ENCODE peak calls at places on chromosomes 13 and 19, in seven cellular contexts. One of them, this sample, is unnamed.

GRCh38 chr13:114222461-114222968 is 12.2 kb upstream of the CDC16 start:
- DNase-seq in IMR-90: peak; percentile 48
- DNase-seq in H9: no peak
- DNase-seq in neuronal stem cell: no peak
- DNase-seq in mesendoderm: no peak
- DNase-seq in H1: no peak
- DNase-seq in mesenchymal stem cell: no peak
- DNase-seq in this sample: peak; percentile 71

GRCh38 chr13:50220938-50221337 is 205.7 kb downstream of the KCNRG start:
- DNase-seq in IMR-90: no peak
- DNase-seq in H9: no peak
- DNase-seq in neuronal stem cell: no peak
- DNase-seq in mesendoderm: no peak
- DNase-seq in H1: no peak
- DNase-seq in mesenchymal stem cell: peak; percentile 29
- DNase-seq in this sample: no peak

GRCh38 chr19:7737215-7737614 is 5.3 kb upstream of the CLEC4G start:
- DNase-seq in IMR-90: no peak
- DNase-seq in H9: no peak
- DNase-seq in neuronal stem cell: no peak
- DNase-seq in mesendoderm: no peak
- DNase-seq in H1: no peak
- DNase-seq in mesenchymal stem cell: no peak
- DNase-seq in this sample: no peak

GRCh38 chr13:30759748-30760147 is 24.4 kb downstream of the ALOX5AP start:
- DNase-seq in IMR-90: peak; percentile 64
- DNase-seq in H9: no peak
- DNase-seq in neuronal stem cell: no peak
- DNase-seq in mesendoderm: no peak
- DNase-seq in H1: no peak
- DNase-seq in mesenchymal stem cell: no peak
- DNase-seq in this sample: peak; percentile 42

GRCh38 chr13:71618154-71618553 is 248.8 kb downstream of the DACH1 start:
- DNase-seq in IMR-90: peak; percentile 53
- DNase-seq in H9: no peak
- DNase-seq in neuronal stem cell: no peak
- DNase-seq in mesendoderm: no peak
- DNase-seq in H1: no peak
- DNase-seq in mesenchymal stem cell: peak; percentile 55
- DNase-seq in this sample: no peak

GRCh38 chr13:30829788-30830637 is 76.1 kb upstream of the MEDAG start:
- DNase-seq in IMR-90: no peak
- DNase-seq in H9: no peak
- DNase-seq in neuronal stem cell: no peak
- DNase-seq in mesendoderm: no peak
- DNase-seq in H1: no peak
- DNase-seq in mesenchymal stem cell: no peak
- DNase-seq in this sample: no peak

GRCh38 chr19:3336680-3337523 is 29.5 kb upstream of the NFIC start:
- DNase-seq in IMR-90: peak; percentile 48
- DNase-seq in H9: no peak
- DNase-seq in neuronal stem cell: no peak
- DNase-seq in mesendoderm: no peak
- DNase-seq in H1: no peak
- DNase-seq in mesenchymal stem cell: peak; percentile 85
- DNase-seq in this sample: no peak

GRCh38 chr19:10193666-10194499 is 870 bp downstream of the DNMT1 start:
- DNase-seq in IMR-90: peak; percentile 76
- DNase-seq in H9: peak; percentile 48
- DNase-seq in neuronal stem cell: peak; percentile 3
- DNase-seq in mesendoderm: peak; percentile 32
- DNase-seq in H1: peak; percentile 80
- DNase-seq in mesenchymal stem cell: peak; percentile 64
- DNase-seq in this sample: peak; percentile 78

GRCh38 chr19:40331052-40331451 is 17.1 kb downstream of the C19orf47 start:
- DNase-seq in IMR-90: no peak
- DNase-seq in H9: no peak
- DNase-seq in neuronal stem cell: no peak
- DNase-seq in mesendoderm: no peak
- DNase-seq in H1: no peak
- DNase-seq in mesenchymal stem cell: no peak
- DNase-seq in this sample: peak; percentile 96

GRCh38 chr13:97267418-97268059 is 45.4 kb downstream of the MBNL2 start:
- DNase-seq in IMR-90: no peak
- DNase-seq in H9: peak; percentile 79
- DNase-seq in neuronal stem cell: no peak
- DNase-seq in mesendoderm: peak; percentile 84
- DNase-seq in H1: peak; percentile 57
- DNase-seq in mesenchymal stem cell: no peak
- DNase-seq in this sample: no peak
- H2AK5ac ChIP-seq in IMR-90: peak overlapping the region; percentile 72
- H2AK5ac ChIP-seq in H9: no peak overlapping the region
- H2AK5ac ChIP-seq in neuronal stem cell: no peak overlapping the region
- H2AK5ac ChIP-seq in mesendoderm: no peak overlapping the region
- H2AK5ac ChIP-seq in H1: peak overlapping the region; percentile 29
- H2AK5ac ChIP-seq in mesenchymal stem cell: peak overlapping the region; percentile 13
- H2AK5ac ChIP-seq in this sample: no peak overlapping the region

GRCh38 chr13:39119422-39119821 is 81.2 kb downstream of the NHLRC3 start:
- DNase-seq in IMR-90: no peak
- DNase-seq in H9: no peak
- DNase-seq in neuronal stem cell: no peak
- DNase-seq in mesendoderm: peak; percentile 56
- DNase-seq in H1: no peak
- DNase-seq in mesenchymal stem cell: no peak
- DNase-seq in this sample: no peak

GRCh38 chr13:39129253-39129652 is 91.0 kb downstream of the NHLRC3 start:
- DNase-seq in IMR-90: no peak
- DNase-seq in H9: no peak
- DNase-seq in neuronal stem cell: no peak
- DNase-seq in mesendoderm: no peak
- DNase-seq in H1: no peak
- DNase-seq in mesenchymal stem cell: no peak
- DNase-seq in this sample: no peak

DNA sequence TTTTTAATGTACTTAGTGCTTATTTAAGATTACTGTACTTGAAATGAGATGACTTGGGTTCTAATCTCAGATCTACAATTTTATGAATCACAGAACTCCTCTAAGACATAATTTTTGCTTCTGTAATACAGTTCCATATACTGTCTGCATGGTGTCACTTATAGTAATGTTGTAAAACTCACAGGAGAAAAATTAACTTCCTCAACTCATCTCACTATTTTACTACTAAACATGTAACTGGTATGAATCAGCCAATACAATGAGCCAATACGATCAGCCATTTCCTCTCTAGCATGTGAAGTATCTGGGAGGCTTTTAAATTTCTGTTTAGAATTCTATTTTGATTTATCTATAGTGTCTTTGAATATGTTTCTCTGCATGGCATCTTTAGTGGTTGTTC is 85.3 kb downstream of the NHLRC3 start:
- DNase-seq in IMR-90: no peak
- DNase-seq in H9: no peak
- DNase-seq in neuronal stem cell: no peak
- DNase-seq in mesendoderm: no peak
- DNase-seq in H1: no peak
- DNase-seq in mesenchymal stem cell: no peak
- DNase-seq in this sample: no peak
- H2AK5ac ChIP-seq in IMR-90: no peak overlapping the region
- H2AK5ac ChIP-seq in H9: no peak overlapping the region
- H2AK5ac ChIP-seq in neuronal stem cell: no peak overlapping the region
- H2AK5ac ChIP-seq in mesendoderm: no peak overlapping the region
- H2AK5ac ChIP-seq in H1: no peak overlapping the region
- H2AK5ac ChIP-seq in mesenchymal stem cell: no peak overlapping the region
- H2AK5ac ChIP-seq in this sample: no peak overlapping the region

GRCh38 chr19:56134655-56134922 is 6.5 kb upstream of the ZNF444 start:
- DNase-seq in IMR-90: no peak
- DNase-seq in H9: no peak
- DNase-seq in neuronal stem cell: no peak
- DNase-seq in mesendoderm: no peak
- DNase-seq in H1: no peak
- DNase-seq in mesenchymal stem cell: no peak
- DNase-seq in this sample: no peak
- H2AK5ac ChIP-seq in IMR-90: peak overlapping the region; percentile 38
- H2AK5ac ChIP-seq in H9: no peak overlapping the region
- H2AK5ac ChIP-seq in neuronal stem cell: no peak overlapping the region
- H2AK5ac ChIP-seq in mesendoderm: no peak overlapping the region
- H2AK5ac ChIP-seq in H1: no peak overlapping the region
- H2AK5ac ChIP-seq in mesenchymal stem cell: no peak overlapping the region
- H2AK5ac ChIP-seq in this sample: no peak overlapping the region

GRCh38 chr19:48196933-48197665 is 26.6 kb downstream of the ZSWIM9 start:
- DNase-seq in IMR-90: no peak
- DNase-seq in H9: no peak
- DNase-seq in neuronal stem cell: no peak
- DNase-seq in mesendoderm: peak; percentile 45
- DNase-seq in H1: no peak
- DNase-seq in mesenchymal stem cell: no peak
- DNase-seq in this sample: no peak

GRCh38 chr19:48195106-48195830 is 24.8 kb downstream of the ZSWIM9 start:
- DNase-seq in IMR-90: no peak
- DNase-seq in H9: no peak
- DNase-seq in neuronal stem cell: no peak
- DNase-seq in mesendoderm: no peak
- DNase-seq in H1: no peak
- DNase-seq in mesenchymal stem cell: no peak
- DNase-seq in this sample: no peak

GRCh38 chr19:48192750-48193149 is 22.3 kb downstream of the ZSWIM9 start:
- DNase-seq in IMR-90: no peak
- DNase-seq in H9: no peak
- DNase-seq in neuronal stem cell: no peak
- DNase-seq in mesendoderm: no peak
- DNase-seq in H1: no peak
- DNase-seq in mesenchymal stem cell: no peak
- DNase-seq in this sample: no peak

GRCh38 chr19:48196321-48196761 is 25.9 kb downstream of the ZSWIM9 start:
- DNase-seq in IMR-90: no peak
- DNase-seq in H9: no peak
- DNase-seq in neuronal stem cell: no peak
- DNase-seq in mesendoderm: no peak
- DNase-seq in H1: no peak
- DNase-seq in mesenchymal stem cell: no peak
- DNase-seq in this sample: no peak

GRCh38 chr19:48194041-48194871 is 23.8 kb downstream of the ZSWIM9 start:
- DNase-seq in IMR-90: peak; percentile 7
- DNase-seq in H9: peak; percentile 54
- DNase-seq in neuronal stem cell: no peak
- DNase-seq in mesendoderm: peak; percentile 23
- DNase-seq in H1: peak; percentile 79
- DNase-seq in mesenchymal stem cell: no peak
- DNase-seq in this sample: no peak
- H2AK5ac ChIP-seq in IMR-90: no peak overlapping the region
- H2AK5ac ChIP-seq in H9: no peak overlapping the region
- H2AK5ac ChIP-seq in neuronal stem cell: no peak overlapping the region
- H2AK5ac ChIP-seq in mesendoderm: no peak overlapping the region
- H2AK5ac ChIP-seq in H1: no peak overlapping the region
- H2AK5ac ChIP-seq in mesenchymal stem cell: no peak overlapping the region
- H2AK5ac ChIP-seq in this sample: no peak overlapping the region

GRCh38 chr19:6519289-6519688 is 11.5 kb upstream of the TNFSF9 start:
- DNase-seq in IMR-90: peak; percentile 61
- DNase-seq in H9: no peak
- DNase-seq in neuronal stem cell: no peak
- DNase-seq in mesendoderm: no peak
- DNase-seq in H1: no peak
- DNase-seq in mesenchymal stem cell: no peak
- DNase-seq in this sample: peak; percentile 26

GRCh38 chr19:6514926-6515325 is 12.8 kb upstream of the TUBB4A start:
- DNase-seq in IMR-90: no peak
- DNase-seq in H9: no peak
- DNase-seq in neuronal stem cell: no peak
- DNase-seq in mesendoderm: no peak
- DNase-seq in H1: no peak
- DNase-seq in mesenchymal stem cell: no peak
- DNase-seq in this sample: no peak

GRCh38 chr19:6510618-6511017 is 8.5 kb upstream of the TUBB4A start:
- DNase-seq in IMR-90: no peak
- DNase-seq in H9: no peak
- DNase-seq in neuronal stem cell: no peak
- DNase-seq in mesendoderm: no peak
- DNase-seq in H1: no peak
- DNase-seq in mesenchymal stem cell: no peak
- DNase-seq in this sample: no peak

GRCh38 chr19:6516659-6517291 is 14.1 kb upstream of the TNFSF9 start:
- DNase-seq in IMR-90: peak; percentile 62
- DNase-seq in H9: peak; percentile 93
- DNase-seq in neuronal stem cell: peak; percentile 87
- DNase-seq in mesendoderm: peak; percentile 93
- DNase-seq in H1: peak; percentile 98
- DNase-seq in mesenchymal stem cell: peak; percentile 83
- DNase-seq in this sample: peak; percentile 88

DNA sequence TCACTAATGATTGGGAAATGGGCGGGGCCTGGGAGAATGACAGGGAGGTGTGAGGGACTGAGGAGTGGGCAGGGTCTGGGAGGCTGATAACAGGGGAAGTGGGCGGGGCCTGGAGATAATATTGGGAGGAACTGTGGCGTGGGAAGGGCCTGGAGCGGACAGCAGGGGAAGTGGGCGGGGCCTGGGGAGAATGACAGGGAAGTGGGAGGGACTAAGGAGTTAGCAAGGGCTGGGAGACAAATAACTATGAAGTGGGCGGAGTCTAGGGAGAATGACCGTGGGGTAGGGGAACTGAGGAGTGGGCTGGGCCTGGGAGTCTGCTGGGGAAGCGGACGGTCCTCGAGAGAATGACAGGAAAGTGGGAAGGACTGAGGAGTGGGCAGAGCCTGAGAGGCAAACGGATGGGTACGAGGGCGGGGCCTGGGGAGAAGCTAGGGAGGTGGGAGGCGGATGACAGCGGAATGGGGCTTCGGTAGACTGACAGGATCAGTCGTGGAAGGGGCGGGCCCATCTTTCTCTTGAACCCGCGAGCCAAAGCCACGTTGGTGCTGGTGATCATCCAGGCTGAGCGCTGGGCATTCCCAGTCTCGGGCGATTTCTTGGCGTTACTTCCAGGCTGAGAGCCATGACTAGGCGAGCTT is 14.0 kb upstream of the TUBB4A start:
- DNase-seq in IMR-90: peak; percentile 72
- DNase-seq in H9: peak; percentile 99
- DNase-seq in neuronal stem cell: peak; percentile 94
- DNase-seq in mesendoderm: peak; percentile 99
- DNase-seq in H1: peak; percentile 95
- DNase-seq in mesenchymal stem cell: peak; percentile 91
- DNase-seq in this sample: peak; percentile 89
- H2AK5ac ChIP-seq in IMR-90: no peak overlapping the region
- H2AK5ac ChIP-seq in H9: no peak overlapping the region
- H2AK5ac ChIP-seq in neuronal stem cell: no peak overlapping the region
- H2AK5ac ChIP-seq in mesendoderm: no peak overlapping the region
- H2AK5ac ChIP-seq in H1: no peak overlapping the region
- H2AK5ac ChIP-seq in mesenchymal stem cell: no peak overlapping the region
- H2AK5ac ChIP-seq in this sample: no peak overlapping the region

DNA sequence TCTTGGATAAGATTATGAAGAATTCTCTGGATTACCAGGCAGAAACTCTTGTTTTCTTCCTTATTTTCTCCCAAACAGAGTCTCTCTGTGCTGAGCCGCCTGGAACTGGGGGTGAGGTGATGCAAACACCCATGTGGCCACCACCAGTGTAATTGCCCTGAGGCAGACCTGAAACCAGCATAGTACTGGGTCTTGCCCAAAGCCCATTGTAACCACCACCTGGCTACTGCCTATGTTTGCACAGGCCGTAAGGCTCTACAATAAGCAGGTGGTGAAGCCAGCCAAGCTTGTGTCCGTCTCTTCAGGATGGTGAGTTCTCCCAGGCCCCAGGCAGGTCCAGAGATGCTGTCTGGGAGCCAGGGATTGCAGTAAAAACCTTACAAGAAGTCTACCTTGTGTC is 18.9 kb upstream of the KBTBD7 start:
- DNase-seq in IMR-90: no peak
- DNase-seq in H9: no peak
- DNase-seq in neuronal stem cell: no peak
- DNase-seq in mesendoderm: no peak
- DNase-seq in H1: no peak
- DNase-seq in mesenchymal stem cell: no peak
- DNase-seq in this sample: peak; percentile 67
- H2AK5ac ChIP-seq in IMR-90: peak overlapping the region; percentile 43
- H2AK5ac ChIP-seq in H9: no peak overlapping the region
- H2AK5ac ChIP-seq in neuronal stem cell: no peak overlapping the region
- H2AK5ac ChIP-seq in mesendoderm: no peak overlapping the region
- H2AK5ac ChIP-seq in H1: no peak overlapping the region
- H2AK5ac ChIP-seq in mesenchymal stem cell: no peak overlapping the region
- H2AK5ac ChIP-seq in this sample: no peak overlapping the region